ENCODE peak calls at places on chromosomes 13 and 19, in seven cellular contexts. W is GM10248, E is IMR-90, L is mucosa of gallbladder, R is fibroblast of the conjunctiva, Y is neuronal stem cell, N is cardiac muscle cell. U is an unnamed sample.

GRCh38 chr13:52760078-52760477 is 20.5 kb upstream of the CNMD start:
- DNase-seq in W (no peak), E (no peak), L (no peak), R (no peak), Y (no peak), N (no peak), U (no peak)

GRCh38 chr19:1837625-1838105 is 10.6 kb downstream of the REXO1 start:
- DNase-seq in W (peak; percentile 85), E (no peak), L (no peak), R (no peak), Y (no peak), N (peak; percentile 38), U (no peak)

GRCh38 chr19:366951-367350 is 22.4 kb upstream of the MIER2 start:
- DNase-seq in W (no peak), E (no peak), L (no peak), R (no peak), Y (no peak), N (no peak), U (no peak)

GRCh38 chr13:85864963-85865530 is 65.8 kb upstream of the SLITRK6 start:
- DNase-seq in W (no peak), E (peak; percentile 38), L (no peak), R (no peak), Y (peak; percentile 9), N (peak; percentile 1), U (peak; percentile 4)

GRCh38 chr13:79775830-79776229 is 294.9 kb downstream of the NDFIP2 start:
- DNase-seq in W (peak; percentile 20), E (peak; percentile 87), L (peak; percentile 35), R (peak; percentile 77), Y (peak; percentile 40), N (peak; percentile 85), U (peak; percentile 76)

GRCh38 chr13:30165791-30166190 is 141.6 kb downstream of the KATNAL1 start:
- DNase-seq in W (no peak), E (no peak), L (no peak), R (no peak), Y (peak; percentile 15), N (peak; percentile 39), U (no peak)

GRCh38 chr13:33262069-33262487 is 23.5 kb downstream of the STARD13 start:
- DNase-seq in W (no peak), E (peak; percentile 70), L (peak; percentile 47), R (no peak), Y (no peak), N (no peak), U (no peak)

GRCh38 chr19:35861640-35862160 is 5.0 kb downstream of the KIRREL2 start:
- DNase-seq in W (no peak), E (no peak), L (no peak), R (no peak), Y (no peak), N (no peak), U (no peak)

GRCh38 chr19:1253514-1254080 is 5.2 kb downstream of the MIDN start:
- DNase-seq in W (no peak), E (peak; percentile 88), L (no peak), R (peak; percentile 70), Y (no peak), N (no peak), U (no peak)

GRCh38 chr13:98530236-98530635 is 46.7 kb downstream of the STK24 start:
- DNase-seq in W (no peak), E (no peak), L (no peak), R (no peak), Y (no peak), N (no peak), U (no peak)

GRCh38 chr13:94416454-94417080 is 62.9 kb downstream of the DCT start:
- DNase-seq in W (no peak), E (peak; percentile 24), L (no peak), R (peak; percentile 23), Y (peak; percentile 40), N (peak; percentile 62), U (peak; percentile 28)

GRCh38 chr13:113616991-113617749 is 32.6 kb downstream of the TFDP1 start:
- DNase-seq in W (no peak), E (peak; percentile 72), L (no peak), R (no peak), Y (peak; percentile 62), N (peak; percentile 75), U (peak; percentile 35)